ENCODE peak calls at places on chromosomes 7 and 10, in ten cellular contexts. N is H1, Q is heart left ventricle, A is BJ, J is colonic mucosa, X is A549, G is left ventricle myocardium inferior, F is SJSA1, Y is body of pancreas, C is iPS DF 6.9. E is an unnamed sample.

GRCh38 chr10:28429573-28430216 is 103.2 kb upstream of the WAC start:
- DNase-seq in N (peak), Q (no peak), A (no peak), J (peak), X (no peak), G (no peak), F (no peak), Y (no peak), C (no peak), E (no peak)

GRCh38 chr7:129188372-129188891 is at the start of gene SMO:
- DNase-seq in N (peak), Q (peak), A (no peak), J (peak), X (peak), G (peak), F (peak), Y (peak), C (no peak), E (no peak)

GRCh38 chr10:52486840-52487611 is 172.9 kb downstream of the DKK1 start:
- DNase-seq in N (no peak), Q (no peak), A (peak), J (no peak), X (peak), G (no peak), F (peak), Y (no peak), C (no peak), E (peak)

GRCh38 chr10:118501637-118502440 is 93.6 kb downstream of the PRLHR start:
- DNase-seq in N (no peak), Q (no peak), A (no peak), J (no peak), X (peak), G (no peak), F (no peak), Y (no peak), C (no peak), E (peak)

GRCh38 chr7:134842901-134843300 is 63.5 kb downstream of the CALD1 start:
- DNase-seq in N (no peak), Q (no peak), A (no peak), J (no peak), X (no peak), G (no peak), F (no peak), Y (no peak), C (no peak), E (no peak)

GRCh38 chr10:88899886-88900285 is 19.8 kb downstream of the STAMBPL1 start:
- DNase-seq in N (no peak), Q (no peak), A (no peak), J (no peak), X (no peak), G (no peak), F (peak), Y (no peak), C (no peak), E (no peak)

GRCh38 chr10:60549686-60550085 is 160.0 kb upstream of the ANK3 start:
- DNase-seq in N (no peak), Q (no peak), A (no peak), J (no peak), X (peak), G (no peak), F (peak), Y (no peak), C (no peak), E (no peak)

GRCh38 chr10:3830946-3831345 is 45.9 kb upstream of the KLF6 start:
- DNase-seq in N (no peak), Q (no peak), A (no peak), J (no peak), X (no peak), G (no peak), F (peak), Y (no peak), C (no peak), E (no peak)

GRCh38 chr10:75074711-75075445 is 36.6 kb upstream of the SAMD8 start:
- DNase-seq in N (no peak), Q (no peak), A (no peak), J (no peak), X (no peak), G (no peak), F (no peak), Y (no peak), C (no peak), E (no peak)

GRCh38 chr10:54066646-54067045 is 734.4 kb downstream of the PCDH15 start:
- DNase-seq in N (no peak), Q (no peak), A (no peak), J (no peak), X (no peak), G (no peak), F (no peak), Y (no peak), C (no peak), E (no peak)

GRCh38 chr7:82110146-82110823 is 333.3 kb downstream of the CACNA2D1 start:
- DNase-seq in N (no peak), Q (no peak), A (no peak), J (no peak), X (no peak), G (no peak), F (no peak), Y (no peak), C (no peak), E (no peak)

GRCh38 chr7:50335795-50336754 is 31.6 kb downstream of the IKZF1 start:
- DNase-seq in N (no peak), Q (no peak), A (no peak), J (no peak), X (no peak), G (no peak), F (no peak), Y (no peak), C (no peak), E (no peak)

GRCh38 chr10:114623661-114624294 is 34.3 kb downstream of the ABLIM1 start:
- DNase-seq in N (no peak), Q (no peak), A (peak), J (peak), X (peak), G (no peak), F (peak), Y (peak), C (no peak), E (peak)

GRCh38 chr7:36301914-36302771 is 87.5 kb upstream of the ANLN start:
- DNase-seq in N (no peak), Q (no peak), A (no peak), J (no peak), X (no peak), G (no peak), F (peak), Y (no peak), C (no peak), E (no peak)

GRCh38 chr10:65017523-65017922 is 1496.3 kb downstream of the REEP3 start:
- DNase-seq in N (no peak), Q (no peak), A (no peak), J (no peak), X (no peak), G (no peak), F (no peak), Y (no peak), C (no peak), E (no peak)

GRCh38 chr10:101122270-101123084 is 8.6 kb upstream of the TLX1 start:
- DNase-seq in N (no peak), Q (no peak), A (no peak), J (no peak), X (no peak), G (no peak), F (no peak), Y (no peak), C (no peak), E (no peak)

GRCh38 chr10:92014620-92015019 is 91.0 kb downstream of the BTAF1 start:
- DNase-seq in N (no peak), Q (no peak), A (no peak), J (no peak), X (no peak), G (no peak), F (no peak), Y (no peak), C (no peak), E (no peak)

GRCh38 chr7:48244902-48245301 is 73.6 kb downstream of the ABCA13 start:
- DNase-seq in N (no peak), Q (no peak), A (no peak), J (no peak), X (no peak), G (no peak), F (peak), Y (no peak), C (no peak), E (no peak)

GRCh38 chr7:72334066-72334465 is 78.1 kb downstream of the CALN1 start:
- DNase-seq in N (peak), Q (no peak), A (no peak), J (no peak), X (no peak), G (no peak), F (no peak), Y (no peak), C (no peak), E (no peak)

GRCh38 chr7:27111753-27112277 is 9.3 kb upstream of the HOXA2 start:
- DNase-seq in N (no peak), Q (no peak), A (no peak), J (peak), X (no peak), G (no peak), F (no peak), Y (no peak), C (no peak), E (no peak)

GRCh38 chr7:151423936-151424335 is 14.1 kb upstream of the WDR86 start:
- DNase-seq in N (no peak), Q (no peak), A (no peak), J (no peak), X (no peak), G (no peak), F (no peak), Y (no peak), C (no peak), E (no peak)

GRCh38 chr7:121023189-121023588 is 34.7 kb downstream of the CPED1 start:
- DNase-seq in N (no peak), Q (no peak), A (no peak), J (no peak), X (no peak), G (no peak), F (no peak), Y (no peak), C (no peak), E (no peak)

GRCh38 chr7:100590077-100590737 is 4.1 kb downstream of the FBXO24 start:
- DNase-seq in N (no peak), Q (peak), A (no peak), J (no peak), X (no peak), G (no peak), F (no peak), Y (no peak), C (no peak), E (no peak)

GRCh38 chr10:102869290-102870198 is at the start of gene AS3MT:
- DNase-seq in N (peak), Q (peak), A (no peak), J (peak), X (peak), G (peak), F (no peak), Y (peak), C (peak), E (no peak)

GRCh38 chr7:33054261-33054964 is 8.2 kb downstream of the NT5C3A start:
- DNase-seq in N (no peak), Q (no peak), A (no peak), J (no peak), X (no peak), G (no peak), F (no peak), Y (no peak), C (no peak), E (no peak)

DNA sequence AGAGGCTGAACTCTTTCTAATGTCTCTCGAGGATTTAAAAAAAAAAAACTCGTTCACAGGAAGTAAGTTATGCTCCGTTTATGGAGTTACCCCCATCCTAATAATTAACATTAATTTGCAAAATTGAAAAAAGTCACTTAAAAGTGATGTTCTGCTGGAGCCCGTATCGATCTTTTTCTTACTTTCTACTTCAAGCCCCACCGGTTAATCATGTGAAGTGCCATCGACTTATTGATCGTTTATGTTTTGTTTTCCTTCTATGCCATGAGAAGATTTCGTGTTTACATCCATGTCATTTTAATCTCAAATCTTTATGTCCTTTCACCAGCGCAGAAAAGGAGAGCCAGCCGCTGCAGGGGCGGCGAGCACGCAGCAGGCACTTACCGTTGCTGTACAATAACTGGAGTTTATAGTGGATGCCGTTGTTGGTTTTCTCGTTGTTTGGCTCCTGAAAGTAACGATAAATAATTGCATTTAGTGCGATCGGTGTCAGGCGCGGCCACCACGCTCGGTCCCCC is 1.5 kb downstream of the EBF3 start:
- DNase-seq in N (no peak), Q (no peak), A (no peak), J (no peak), X (no peak), G (no peak), F (no peak), Y (no peak), C (no peak), E (no peak)
- H3K4me3 ChIP-seq in N (peak), Q (peak), A (peak), J (peak), X (peak), G (peak), F (no peak), Y (no peak), C (peak), E (peak)

GRCh38 chr10:14478201-14478600 is 147.5 kb upstream of the FRMD4A start:
- DNase-seq in N (no peak), Q (no peak), A (no peak), J (no peak), X (no peak), G (no peak), F (no peak), Y (peak), C (no peak), E (no peak)
- H3K4me3 ChIP-seq in N (no peak), Q (no peak), A (no peak), J (no peak), X (no peak), G (no peak), F (no peak), Y (no peak), C (no peak), E (no peak)

GRCh38 chr7:130493275-130493868 is 1.5 kb downstream of the MEST start:
- DNase-seq in N (no peak), Q (no peak), A (no peak), J (no peak), X (no peak), G (no peak), F (peak), Y (no peak), C (no peak), E (no peak)
- H3K4me3 ChIP-seq in N (peak), Q (peak), A (peak), J (no peak), X (no peak), G (peak), F (peak), Y (no peak), C (peak), E (peak)

GRCh38 chr7:140294454-140294853 is 103.9 kb downstream of the SLC37A3 start:
- DNase-seq in N (no peak), Q (no peak), A (no peak), J (no peak), X (no peak), G (no peak), F (no peak), Y (no peak), C (no peak), E (no peak)
- H3K4me3 ChIP-seq in N (no peak), Q (no peak), A (no peak), J (no peak), X (no peak), G (no peak), F (no peak), Y (no peak), C (no peak), E (no peak)

GRCh38 chr10:93568105-93568390 is 1.6 kb downstream of the FFAR4 start:
- DNase-seq in N (peak), Q (no peak), A (no peak), J (no peak), X (no peak), G (peak), F (no peak), Y (no peak), C (no peak), E (no peak)

GRCh38 chr10:93570383-93570782 is 3.9 kb downstream of the FFAR4 start:
- DNase-seq in N (no peak), Q (no peak), A (no peak), J (no peak), X (no peak), G (no peak), F (no peak), Y (no peak), C (no peak), E (no peak)

GRCh38 chr10:93565421-93565820 is 1.0 kb upstream of the FFAR4 start:
- DNase-seq in N (no peak), Q (no peak), A (no peak), J (no peak), X (no peak), G (no peak), F (no peak), Y (no peak), C (no peak), E (no peak)

GRCh38 chr10:93566435-93567276 is at the start of gene FFAR4:
- DNase-seq in N (peak), Q (peak), A (no peak), J (peak), X (peak), G (peak), F (no peak), Y (peak), C (no peak), E (no peak)

DNA sequence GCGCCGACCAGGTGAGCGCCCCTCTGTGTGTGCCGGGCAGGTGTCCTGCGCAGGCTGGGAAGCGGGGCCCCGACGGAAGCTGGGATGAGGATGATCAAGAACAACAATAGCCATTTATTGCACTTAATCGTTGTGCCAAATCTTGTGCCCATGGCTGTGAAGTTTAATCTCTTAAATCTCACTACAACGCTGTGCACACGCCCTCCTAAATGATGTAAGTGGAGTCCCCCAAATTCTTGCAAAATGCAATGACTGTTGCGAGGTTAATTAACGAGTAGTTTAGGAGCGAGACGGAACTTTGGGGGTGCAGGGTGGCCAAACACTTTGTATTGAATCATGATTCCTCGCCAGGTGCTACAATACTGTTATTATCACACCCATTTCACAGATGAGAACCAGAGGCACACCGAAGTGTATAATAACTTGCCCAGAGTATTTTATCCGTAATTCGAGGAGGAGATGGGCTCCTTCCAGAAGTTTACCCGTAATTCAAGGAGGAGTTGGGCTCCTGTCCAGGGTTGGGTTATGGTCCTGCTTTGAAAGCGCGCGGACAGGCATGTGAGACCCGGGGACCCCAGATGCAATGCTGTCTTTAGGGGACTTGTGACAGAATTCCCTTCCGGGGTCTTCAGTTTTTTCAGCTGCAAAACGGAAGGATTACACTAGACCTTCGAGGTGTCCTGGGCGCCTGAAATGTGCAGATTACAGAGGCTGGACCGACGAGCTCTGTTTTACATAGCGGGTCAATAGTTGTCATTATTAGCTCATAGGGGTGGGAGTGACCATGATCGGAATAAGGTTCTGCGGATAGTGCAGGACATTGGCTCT is 1.0 kb downstream of the FFAR4 start:
- DNase-seq in N (no peak), Q (no peak), A (no peak), J (no peak), X (no peak), G (no peak), F (no peak), Y (no peak), C (no peak), E (no peak)
- H3K4me3 ChIP-seq in N (peak), Q (peak), A (no peak), J (peak), X (peak), G (peak), F (no peak), Y (no peak), C (peak), E (no peak)

GRCh38 chr10:108000365-108000764 is 835.9 kb upstream of the SORCS1 start:
- DNase-seq in N (no peak), Q (no peak), A (no peak), J (no peak), X (no peak), G (no peak), F (no peak), Y (no peak), C (no peak), E (no peak)
- H3K4me3 ChIP-seq in N (no peak), Q (no peak), A (no peak), J (no peak), X (no peak), G (no peak), F (no peak), Y (no peak), C (no peak), E (no peak)

GRCh38 chr10:6048281-6049030 is 13.7 kb downstream of the IL2RA start:
- DNase-seq in N (peak), Q (no peak), A (no peak), J (peak), X (no peak), G (no peak), F (no peak), Y (no peak), C (no peak), E (no peak)
- H3K4me3 ChIP-seq in N (no peak), Q (no peak), A (no peak), J (no peak), X (no peak), G (no peak), F (no peak), Y (no peak), C (no peak), E (no peak)

GRCh38 chr10:79245539-79246208 is 101.6 kb upstream of the PPIF start:
- DNase-seq in N (no peak), Q (no peak), A (no peak), J (no peak), X (no peak), G (no peak), F (no peak), Y (no peak), C (no peak), E (no peak)

GRCh38 chr10:79246606-79247275 is 100.5 kb upstream of the PPIF start:
- DNase-seq in N (no peak), Q (peak), A (no peak), J (peak), X (no peak), G (peak), F (no peak), Y (peak), C (no peak), E (no peak)

GRCh38 chr10:79247373-79248137 is 99.7 kb upstream of the PPIF start:
- DNase-seq in N (no peak), Q (no peak), A (no peak), J (no peak), X (no peak), G (no peak), F (no peak), Y (no peak), C (no peak), E (no peak)

GRCh38 chr10:79244841-79245504 is 102.3 kb upstream of the PPIF start:
- DNase-seq in N (no peak), Q (no peak), A (no peak), J (no peak), X (no peak), G (no peak), F (no peak), Y (no peak), C (no peak), E (no peak)

GRCh38 chr10:79246209-79246581 is 101.1 kb upstream of the PPIF start:
- DNase-seq in N (no peak), Q (peak), A (no peak), J (no peak), X (no peak), G (peak), F (no peak), Y (peak), C (no peak), E (no peak)
- H3K4me3 ChIP-seq in N (no peak), Q (no peak), A (no peak), J (no peak), X (no peak), G (peak), F (no peak), Y (no peak), C (no peak), E (no peak)